ENCODE peak calls at places on chromosomes 4 and X, in six cellular contexts. Z is heart left ventricle, M is RWPE1, D is tibial artery, O is left ventricle myocardium inferior, K is neural progenitor cell. C is an unnamed sample.

GRCh38 chr4:178240891-178241290 is 798.7 kb upstream of the AGA start:
- DNase-seq in Z (no peak), K (no peak), D (no peak), O (no peak), M (no peak), C (no peak)

GRCh38 chr4:163167333-163167626 is 590 bp upstream of the NAF1 start:
- DNase-seq in K (no peak), O (no peak), M (no peak), D (no peak), Z (no peak), C (no peak)

GRCh38 chr4:163649557-163650091 is 155.1 kb downstream of the TMA16 start:
- DNase-seq in K (peak; percentile 20), Z (no peak), D (no peak), O (no peak), M (no peak), C (no peak)

GRCh38 chr4:99893029-99893428 is 1.2 kb downstream of the LAMTOR3 start:
- DNase-seq in O (no peak), D (no peak), Z (no peak), M (no peak), K (no peak), C (no peak)

GRCh38 chrX:153780678-153781427 is at the start of gene SRPK3:
- DNase-seq in K (no peak), O (peak; percentile 33), D (no peak), Z (peak; percentile 63), M (no peak), C (no peak)

GRCh38 chr4:40915318-40916217 is 165.8 kb downstream of the NSUN7 start:
- DNase-seq in M (no peak), K (peak; percentile 29), O (no peak), D (no peak), Z (no peak), C (no peak)

GRCh38 chrX:327660-328126 is 9.1 kb upstream of the GTPBP6 start:
- DNase-seq in Z (peak; percentile 23), O (peak; percentile 12), K (no peak), D (no peak), M (no peak), C (no peak)

GRCh38 chr4:86660407-86660806 is 66.3 kb downstream of the PTPN13 start:
- DNase-seq in M (peak; percentile 13), K (no peak), D (no peak), Z (no peak), O (no peak), C (no peak)

GRCh38 chrX:29535212-29536162 is 679.9 kb upstream of the MAGEB2 start:
- DNase-seq in Z (no peak), K (no peak), M (peak; percentile 1), D (no peak), O (no peak), C (no peak)

GRCh38 chr4:70688795-70689231 is 481 bp downstream of the UTP3 start:
- DNase-seq in M (peak; percentile 3), D (no peak), Z (peak; percentile 27), K (peak; percentile 17), O (no peak), C (no peak)

DNA sequence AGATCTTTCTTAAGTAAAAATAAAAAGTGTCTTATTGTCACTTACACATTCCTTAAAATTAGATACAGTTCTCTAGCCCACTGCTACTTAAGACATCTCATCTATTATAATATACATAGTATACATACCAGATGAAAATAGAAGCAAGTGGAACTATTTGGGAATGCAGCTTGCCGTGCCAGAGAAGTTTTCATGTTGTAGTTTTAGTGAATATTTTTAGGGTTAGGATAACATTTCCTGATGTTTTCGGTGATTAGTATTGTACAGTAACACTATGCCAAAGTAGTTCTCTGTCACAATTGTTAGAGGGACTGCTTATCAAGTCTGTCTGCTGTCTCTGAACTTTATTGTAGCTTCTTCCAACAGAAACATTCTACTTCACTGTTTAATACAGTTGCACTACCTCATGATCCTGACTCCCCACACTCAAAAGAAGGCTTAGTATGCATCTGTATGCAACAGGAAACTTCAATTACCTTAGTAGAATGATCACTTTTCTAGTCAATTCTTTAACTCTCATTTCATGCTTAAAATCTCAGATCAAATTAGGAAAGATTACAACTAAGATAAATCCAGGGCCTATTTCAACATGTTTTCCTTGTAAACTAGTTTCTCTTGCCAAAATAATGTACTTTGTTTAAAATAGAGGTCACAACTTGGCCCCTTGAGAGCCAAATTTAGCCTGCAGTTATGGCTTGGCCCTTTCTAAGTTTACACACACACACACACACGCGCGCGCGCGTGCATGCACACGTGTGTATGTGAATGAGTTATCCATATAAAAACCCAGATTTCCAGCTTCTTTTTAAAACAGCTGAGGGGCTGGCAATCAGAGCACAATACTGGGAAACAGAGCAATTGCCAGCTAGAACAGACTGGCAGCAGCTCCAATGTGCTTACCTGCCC is 42.3 kb upstream of the SRPX start:
- DNase-seq in K (no peak), Z (no peak), M (no peak), D (no peak), O (no peak), C (no peak)
- TF ChIP-seq CTCF in K (no peak), Z (no peak), M (no peak), D (no peak), O (no peak), C (no peak)

GRCh38 chr4:71833175-71833900 is 49.5 kb upstream of the GC start:
- DNase-seq in Z (peak; percentile 35), D (no peak), M (no peak), K (no peak), O (no peak), C (no peak)
- H3K27ac ChIP-seq in Z (no peak overlapping the region), D (no peak overlapping the region), M (no peak overlapping the region), K (no peak overlapping the region), O (no peak overlapping the region), C (no peak overlapping the region)

GRCh38 chrX:133859336-133859735 is 126.1 kb downstream of the GPC3 start:
- DNase-seq in D (no peak), Z (no peak), M (peak; percentile 8), O (no peak), K (no peak), C (no peak)

GRCh38 chrX:133859860-133860259 is 125.5 kb downstream of the GPC3 start:
- DNase-seq in K (no peak), D (peak; percentile 41), M (no peak), Z (no peak), O (no peak), C (no peak)

GRCh38 chrX:133852837-133853236 is 132.6 kb downstream of the GPC3 start:
- DNase-seq in Z (no peak), O (no peak), M (no peak), K (no peak), D (no peak), C (no peak)

GRCh38 chrX:133857648-133858269 is 127.6 kb downstream of the GPC3 start:
- DNase-seq in K (no peak), M (no peak), Z (no peak), O (no peak), D (no peak), C (no peak)

DNA sequence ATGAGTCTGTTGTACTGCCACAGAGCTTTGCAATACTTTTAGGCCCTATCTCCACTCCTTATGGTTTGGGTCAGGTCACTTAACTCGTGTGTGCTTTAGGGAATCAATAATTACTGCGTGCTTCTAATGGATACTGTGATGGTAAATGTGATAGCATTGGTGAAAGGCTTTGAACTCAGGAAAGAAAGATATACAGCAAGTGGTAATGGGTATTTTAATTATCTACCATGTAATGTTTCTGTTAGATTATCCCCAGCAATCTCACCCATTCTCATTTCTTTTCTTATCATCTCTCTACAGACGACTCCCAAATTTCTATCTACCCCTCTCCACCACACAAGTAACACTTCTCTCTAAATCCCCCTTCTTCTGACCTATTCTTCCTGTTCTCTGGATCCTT is 128.6 kb downstream of the GPC3 start:
- DNase-seq in K (no peak), M (no peak), D (no peak), O (no peak), Z (no peak), C (no peak)
- TF ChIP-seq CTCF in K (no peak), M (no peak), D (no peak), O (no peak), Z (no peak), C (no peak)

GRCh38 chr4:139606600-139607301 is 50.7 kb upstream of the SETD7 start:
- DNase-seq in D (no peak), K (no peak), Z (no peak), O (no peak), M (no peak), C (no peak)
- H3K27ac ChIP-seq in D (no peak overlapping the region), K (no peak overlapping the region), Z (no peak overlapping the region), O (no peak overlapping the region), M (no peak overlapping the region), C (no peak overlapping the region)

GRCh38 chr4:106854970-106855369 is 181.1 kb downstream of the DKK2 start:
- DNase-seq in Z (no peak), M (no peak), O (no peak), D (no peak), K (no peak), C (no peak)

GRCh38 chr4:106852416-106852815 is 183.7 kb downstream of the DKK2 start:
- DNase-seq in Z (no peak), D (no peak), O (no peak), M (no peak), K (no peak), C (no peak)

DNA sequence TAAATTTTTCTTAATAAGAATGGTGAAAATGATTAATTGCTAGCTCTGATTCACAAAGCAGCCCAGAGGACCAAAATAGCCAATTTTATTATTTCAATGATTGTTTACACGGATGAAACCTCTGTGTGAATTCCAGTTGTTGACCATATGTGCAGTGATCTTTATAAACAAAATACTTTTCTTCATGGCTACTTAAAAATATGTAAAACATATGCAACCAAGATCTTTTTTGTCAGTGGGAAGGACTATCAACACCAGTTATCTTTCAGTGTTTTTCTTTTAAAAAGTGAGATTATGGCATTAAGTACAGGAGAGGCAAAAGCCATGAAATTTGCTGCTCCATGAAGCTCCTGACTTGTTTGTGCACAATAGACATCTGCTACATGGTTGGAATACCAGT is 184.4 kb downstream of the DKK2 start:
- DNase-seq in D (no peak), O (no peak), M (no peak), K (no peak), Z (no peak), C (no peak)
- TF ChIP-seq CTCF in D (no peak), O (no peak), M (no peak), K (no peak), Z (no peak), C (no peak)

DNA sequence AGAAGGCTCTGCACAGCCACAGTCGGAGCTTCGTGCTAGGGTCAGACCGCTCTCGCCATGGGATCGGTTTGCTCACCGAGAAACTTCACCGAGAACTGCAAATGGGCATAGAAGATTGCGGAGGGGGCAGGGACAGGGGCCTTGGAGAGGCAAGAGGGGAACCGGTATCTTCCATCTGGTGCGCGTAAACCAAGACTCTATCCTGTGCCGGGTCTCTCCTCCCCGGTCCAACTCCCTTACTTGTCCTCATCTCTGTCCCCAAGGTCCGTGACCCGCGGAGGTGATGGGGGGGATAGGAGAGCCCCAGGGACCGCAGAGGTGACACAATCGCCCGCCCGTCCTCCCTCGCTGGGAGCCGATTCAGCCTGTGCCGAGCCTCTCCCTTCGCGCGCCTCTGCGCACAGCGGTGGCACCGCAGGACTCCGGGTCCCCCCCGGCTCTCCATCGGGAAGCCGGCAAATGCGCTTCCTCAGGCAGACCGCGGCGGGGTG is 960 bp downstream of the SCD5 start:
- DNase-seq in Z (no peak), K (peak; percentile 61), D (no peak), M (peak; percentile 36), O (peak; percentile 25), C (no peak)
- H3K27ac ChIP-seq in Z (no peak overlapping the region), K (no peak overlapping the region), D (peak overlapping the region; percentile 56), M (no peak overlapping the region), O (peak overlapping the region; percentile 48), C (peak overlapping the region; percentile 67)